ENCODE peak calls at places on chromosomes 2 and 18, in six cellular contexts. W, Y, M, J, F and D are unnamed samples.

GRCh38 chr18:21760321-21760720 is 19.7 kb downstream of the MIB1 start:
- DNase-seq in M (no peak), Y (no peak), W (no peak), J (no peak), F (no peak), D (no peak)

GRCh38 chr2:144099746-144100438 is 420.0 kb downstream of the ZEB2 start:
- DNase-seq in Y (no peak), W (no peak), F (no peak), M (no peak), J (no peak), D (no peak)

GRCh38 chr18:48021273-48021914 is 90.9 kb upstream of the SMAD2 start:
- DNase-seq in F (peak), Y (no peak), M (no peak), J (no peak), W (no peak), D (no peak)

GRCh38 chr2:216665240-216665639 is 30.1 kb downstream of the IGFBP5 start:
- DNase-seq in W (no peak), J (peak), Y (peak), M (no peak), F (peak), D (no peak)

GRCh38 chr2:160253440-160254296 is 53.6 kb upstream of the ITGB6 start:
- DNase-seq in M (no peak), F (no peak), Y (no peak), W (no peak), J (no peak), D (no peak)

GRCh38 chr2:72579595-72580180 is 246.1 kb downstream of the EXOC6B start:
- DNase-seq in J (no peak), W (no peak), Y (no peak), F (no peak), M (peak), D (peak)

GRCh38 chr2:45275235-45275805 is 266.1 kb upstream of the SIX2 start:
- DNase-seq in J (no peak), W (no peak), M (no peak), F (no peak), Y (no peak), D (no peak)

GRCh38 chr2:98521266-98521665 is 76.6 kb downstream of the INPP4A start:
- DNase-seq in J (no peak), W (no peak), F (no peak), M (no peak), Y (no peak), D (no peak)

GRCh38 chr18:78624646-78625279 is 354.9 kb upstream of the SALL3 start:
- DNase-seq in M (no peak), J (peak), F (no peak), Y (no peak), W (no peak), D (no peak)

GRCh38 chr2:126719191-126720030 is 63.5 kb downstream of the GYPC start:
- DNase-seq in F (no peak), Y (no peak), M (no peak), J (no peak), W (no peak), D (no peak)

GRCh38 chr2:62458206-62459035 is 47.6 kb downstream of the TMEM17 start:
- DNase-seq in W (no peak), J (no peak), M (no peak), Y (no peak), F (no peak), D (no peak)

GRCh38 chr2:40421643-40422297 is 30.1 kb downstream of the SLC8A1 start:
- DNase-seq in M (no peak), F (no peak), J (no peak), W (no peak), Y (no peak), D (no peak)

GRCh38 chr2:159725713-159726112 is 13.4 kb downstream of the MARCHF7 start:
- DNase-seq in F (no peak), Y (no peak), M (no peak), W (no peak), J (no peak), D (no peak)

GRCh38 chr2:115384399-115384798 is 942.0 kb downstream of the DPP10 start:
- DNase-seq in Y (no peak), F (no peak), W (no peak), M (no peak), J (no peak), D (no peak)

GRCh38 chr2:120952318-120952717 is 216.7 kb downstream of the GLI2 start:
- DNase-seq in Y (no peak), W (no peak), F (no peak), J (no peak), M (no peak), D (no peak)

GRCh38 chr2:203669820-203670219 is 36.6 kb upstream of the CD28 start:
- DNase-seq in M (no peak), W (no peak), F (no peak), J (no peak), Y (no peak), D (no peak)

GRCh38 chr2:25098056-25098455 is 56.2 kb downstream of the EFR3B start:
- DNase-seq in W (no peak), Y (no peak), J (no peak), F (no peak), M (no peak), D (no peak)

GRCh38 chr2:101396352-101396717 is 9.0 kb upstream of the CREG2 start:
- DNase-seq in Y (no peak), J (no peak), M (no peak), F (no peak), W (no peak), D (no peak)

GRCh38 chr2:72915907-72916742 is 1.2 kb upstream of the EMX1 start:
- DNase-seq in Y (peak), J (peak), M (no peak), F (peak), W (peak), D (no peak)

GRCh38 chr18:73235921-73236320 is 368.1 kb upstream of the NETO1 start:
- DNase-seq in F (no peak), W (no peak), J (no peak), M (no peak), Y (no peak), D (no peak)

GRCh38 chr2:187988348-187988747 is 303.3 kb upstream of the GULP1 start:
- DNase-seq in M (no peak), Y (no peak), J (no peak), W (no peak), F (no peak), D (no peak)

GRCh38 chr2:28689764-28690163 is 61.9 kb upstream of the PPP1CB start:
- DNase-seq in Y (no peak), J (no peak), F (no peak), W (no peak), M (no peak), D (no peak)

GRCh38 chr2:177727577-177728351 is 335.2 kb downstream of the AGPS start:
- DNase-seq in M (no peak), J (no peak), W (no peak), F (no peak), Y (no peak), D (no peak)

GRCh38 chr2:119367472-119368099 is 809 bp downstream of the DBI start:
- DNase-seq in Y (peak), J (peak), M (peak), W (peak), F (peak), D (peak)

GRCh38 chr2:231613054-231613654 is 20.5 kb downstream of the TEX44 start:
- DNase-seq in W (no peak), F (peak), J (no peak), M (no peak), Y (no peak), D (no peak)
- TF ChIP-seq POLR2A in W (no peak), F (no peak), J (no peak), M (no peak), Y (no peak), D (no peak)

GRCh38 chr2:86821306-86821705 is 30.6 kb upstream of the CD8A start:
- DNase-seq in Y (no peak), F (no peak), W (no peak), J (no peak), M (no peak), D (no peak)

GRCh38 chr2:86825728-86826386 is 35.1 kb upstream of the CD8A start:
- DNase-seq in F (peak), M (no peak), J (no peak), Y (no peak), W (no peak), D (no peak)

GRCh38 chr2:86821842-86822241 is 31.1 kb upstream of the CD8A start:
- DNase-seq in M (no peak), F (no peak), J (no peak), W (no peak), Y (no peak), D (no peak)

GRCh38 chr2:86825020-86825727 is 34.5 kb upstream of the CD8A start:
- DNase-seq in M (no peak), F (no peak), W (no peak), Y (no peak), J (no peak), D (no peak)

GRCh38 chr2:86822668-86823067 is 32.0 kb upstream of the CD8A start:
- DNase-seq in M (no peak), Y (no peak), W (no peak), F (no peak), J (no peak), D (no peak)
- TF ChIP-seq POLR2A in M (no peak), Y (no peak), W (no peak), F (no peak), J (no peak), D (no peak)

GRCh38 chr2:54271236-54271635 is 15.2 kb upstream of the TSPYL6 start:
- DNase-seq in W (no peak), J (no peak), M (no peak), F (no peak), Y (no peak), D (no peak)
- TF ChIP-seq POLR2A in W (no peak), J (no peak), M (no peak), F (no peak), Y (no peak), D (no peak)

GRCh38 chr2:230950833-230951339 is 25.8 kb upstream of the GPR55 start:
- DNase-seq in M (no peak), J (peak), F (no peak), Y (no peak), W (no peak), D (no peak)
- TF ChIP-seq POLR2A in M (no peak), J (no peak), F (no peak), Y (no peak), W (no peak), D (no peak)

GRCh38 chr2:69023236-69023635 is 10.3 kb downstream of the ANTXR1 start:
- DNase-seq in W (no peak), M (no peak), Y (no peak), J (no peak), F (no peak), D (no peak)

GRCh38 chr2:69021727-69022126 is 8.7 kb downstream of the ANTXR1 start:
- DNase-seq in W (no peak), Y (no peak), M (no peak), F (no peak), J (no peak), D (no peak)

GRCh38 chr2:69021027-69021426 is 8.0 kb downstream of the ANTXR1 start:
- DNase-seq in M (no peak), J (no peak), Y (no peak), W (no peak), F (no peak), D (no peak)

GRCh38 chr2:69020496-69020895 is 7.5 kb downstream of the ANTXR1 start:
- DNase-seq in W (no peak), F (no peak), Y (no peak), J (no peak), M (no peak), D (no peak)

GRCh38 chr2:69022548-69022947 is 9.6 kb downstream of the ANTXR1 start:
- DNase-seq in F (no peak), M (no peak), W (no peak), Y (no peak), J (no peak), D (no peak)
- TF ChIP-seq POLR2A in F (no peak), M (no peak), W (no peak), Y (no peak), J (no peak), D (no peak)

GRCh38 chr2:238716585-238716984 is 131.3 kb upstream of the TWIST2 start:
- DNase-seq in Y (no peak), W (no peak), F (no peak), M (no peak), J (no peak), D (no peak)

GRCh38 chr2:238719641-238720040 is 128.2 kb upstream of the TWIST2 start:
- DNase-seq in J (no peak), W (no peak), Y (no peak), F (no peak), M (no peak), D (no peak)

GRCh38 chr2:238716171-238716570 is 131.7 kb upstream of the TWIST2 start:
- DNase-seq in M (no peak), F (no peak), Y (no peak), J (no peak), W (no peak), D (no peak)

GRCh38 chr2:238714038-238714528 is 133.8 kb upstream of the TWIST2 start:
- DNase-seq in M (no peak), Y (no peak), W (no peak), J (no peak), F (no peak), D (no peak)

DNA sequence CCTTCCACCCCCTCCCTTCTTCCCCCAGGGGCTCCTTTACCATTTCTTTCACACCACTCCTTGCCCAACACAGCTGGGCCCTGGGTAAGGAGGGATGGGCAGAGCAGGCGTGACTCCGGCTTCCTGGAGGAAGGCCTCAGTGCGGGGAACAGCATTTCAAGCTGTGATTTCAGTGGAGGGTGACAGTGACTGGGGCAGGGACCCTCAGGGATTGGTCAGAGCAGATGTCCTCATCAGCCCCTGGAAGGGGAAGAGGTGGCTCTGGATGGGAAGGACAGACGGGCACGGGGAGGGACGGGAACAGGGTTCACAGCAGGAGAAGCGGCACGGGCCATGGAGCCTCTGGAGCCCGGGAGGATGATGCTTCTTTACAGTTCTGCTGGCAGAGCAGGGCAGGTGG is 130.8 kb upstream of the TWIST2 start:
- DNase-seq in Y (no peak), F (no peak), W (no peak), M (no peak), J (no peak), D (no peak)
- TF ChIP-seq POLR2A in Y (no peak), F (no peak), W (no peak), M (no peak), J (no peak), D (no peak)

GRCh38 chr2:76381624-76382023 is 670.9 kb upstream of the GCFC2 start:
- DNase-seq in F (no peak), W (no peak), J (no peak), M (no peak), Y (no peak), D (no peak)

GRCh38 chr2:76378140-76378539 is 667.4 kb upstream of the GCFC2 start:
- DNase-seq in M (no peak), W (no peak), Y (no peak), J (no peak), F (no peak), D (no peak)
- TF ChIP-seq POLR2A in M (no peak), W (no peak), Y (no peak), J (no peak), F (no peak), D (no peak)

GRCh38 chr2:219684721-219685689 is 57.6 kb downstream of the SLC4A3 start:
- DNase-seq in M (peak), Y (peak), W (peak), F (peak), J (peak), D (no peak)
- TF ChIP-seq POLR2A in M (no peak), Y (peak), W (no peak), F (peak), J (no peak), D (no peak)

GRCh38 chr2:113341191-113341590 is 62.5 kb upstream of the PAX8 start:
- DNase-seq in F (no peak), M (no peak), Y (no peak), W (no peak), J (no peak), D (no peak)

GRCh38 chr2:113342650-113343049 is 63.9 kb upstream of the PAX8 start:
- DNase-seq in W (no peak), J (no peak), F (peak), M (no peak), Y (no peak), D (no peak)

DNA sequence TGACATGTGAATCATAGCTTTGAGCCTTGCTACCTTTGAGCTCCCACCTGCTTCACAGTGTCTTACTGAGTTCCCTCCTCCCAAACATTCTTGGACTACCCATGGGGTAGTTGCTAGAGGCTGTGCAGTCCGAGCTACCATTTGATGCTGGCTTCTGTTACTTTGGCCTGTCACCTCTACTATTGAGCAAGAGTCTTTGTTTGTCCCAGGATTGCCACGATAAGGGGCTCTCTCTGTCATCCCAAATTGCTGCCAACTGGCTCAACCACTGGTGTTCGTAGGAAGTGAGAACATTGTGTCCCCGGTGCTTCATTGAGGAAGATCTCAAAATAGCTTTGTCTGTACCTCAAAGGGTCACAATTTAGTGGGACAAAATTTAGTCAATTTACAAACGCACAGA is 59.1 kb upstream of the PAX8 start:
- DNase-seq in J (no peak), F (no peak), M (no peak), Y (no peak), W (peak), D (no peak)
- TF ChIP-seq POLR2A in J (no peak), F (no peak), M (no peak), Y (no peak), W (no peak), D (no peak)